ENCODE peak calls at places on chromosomes 7 and 10, in five cellular contexts. O is astrocyte, U is mammary epithelial cell, R is H9, H is fibroblast of lung. P is an unnamed sample.
A peak's percentile ranks its signal among the peaks of the same experiment; 100 is the strongest.

GRCh38 chr10:70379581-70380176 is 2.7 kb downstream of the LRRC20 start:
- DNase-seq in O (no peak), U (no peak), R (peak; percentile 64), H (no peak), P (peak; percentile 83)

GRCh38 chr10:67861750-67862460 is 22.6 kb upstream of the SIRT1 start:
- DNase-seq in O (no peak), U (no peak), R (peak; percentile 75), H (peak; percentile 6), P (no peak)

GRCh38 chr10:66924674-66925345 is 1.0 kb upstream of the LRRTM3 start:
- DNase-seq in O (no peak), U (peak; percentile 40), R (no peak), H (peak; percentile 12), P (peak; percentile 89)

GRCh38 chr10:91820144-91820543 is 21.9 kb downstream of the TNKS2 start:
- DNase-seq in O (no peak), U (peak; percentile 72), R (no peak), H (peak; percentile 5), P (no peak)

GRCh38 chr7:155533120-155533826 is 13.1 kb downstream of the CNPY1 start:
- DNase-seq in O (no peak), U (no peak), R (no peak), H (no peak), P (no peak)

GRCh38 chr7:24339575-24339974 is 55.6 kb downstream of the NPY start:
- DNase-seq in O (no peak), U (no peak), R (no peak), H (no peak), P (no peak)

GRCh38 chr10:52818019-52818418 is 45.4 kb upstream of the MBL2 start:
- DNase-seq in O (peak; percentile 27), U (peak; percentile 79), R (no peak), H (peak; percentile 39), P (peak; percentile 100)

GRCh38 chr10:98168147-98168546 is 33.7 kb downstream of the R3HCC1L start:
- DNase-seq in O (no peak), U (no peak), R (no peak), H (no peak), P (no peak)

GRCh38 chr10:97580421-97581367 is 3.5 kb upstream of the HOGA1 start:
- DNase-seq in O (no peak), U (no peak), R (no peak), H (no peak), P (no peak)

GRCh38 chr7:135757719-135758411 is 9.3 kb upstream of the FAM180A start:
- DNase-seq in O (peak; percentile 94), U (peak; percentile 33), R (no peak), H (peak; percentile 94), P (no peak)

GRCh38 chr10:116655573-116655972 is 34.8 kb downstream of the PNLIPRP2 start:
- DNase-seq in O (no peak), U (no peak), R (no peak), H (no peak), P (no peak)

GRCh38 chr7:139820089-139820488 is 9.0 kb upstream of the TBXAS1 start:
- DNase-seq in O (no peak), U (peak; percentile 82), R (no peak), H (no peak), P (no peak)

GRCh38 chr7:95398155-95398940 is 2.2 kb upstream of the PON3 start:
- DNase-seq in O (no peak), U (no peak), R (no peak), H (no peak), P (no peak)

GRCh38 chr7:85564861-85565630 is 378.2 kb upstream of the SEMA3D start:
- DNase-seq in O (no peak), U (peak; percentile 10), R (no peak), H (peak; percentile 14), P (peak; percentile 12)

DNA sequence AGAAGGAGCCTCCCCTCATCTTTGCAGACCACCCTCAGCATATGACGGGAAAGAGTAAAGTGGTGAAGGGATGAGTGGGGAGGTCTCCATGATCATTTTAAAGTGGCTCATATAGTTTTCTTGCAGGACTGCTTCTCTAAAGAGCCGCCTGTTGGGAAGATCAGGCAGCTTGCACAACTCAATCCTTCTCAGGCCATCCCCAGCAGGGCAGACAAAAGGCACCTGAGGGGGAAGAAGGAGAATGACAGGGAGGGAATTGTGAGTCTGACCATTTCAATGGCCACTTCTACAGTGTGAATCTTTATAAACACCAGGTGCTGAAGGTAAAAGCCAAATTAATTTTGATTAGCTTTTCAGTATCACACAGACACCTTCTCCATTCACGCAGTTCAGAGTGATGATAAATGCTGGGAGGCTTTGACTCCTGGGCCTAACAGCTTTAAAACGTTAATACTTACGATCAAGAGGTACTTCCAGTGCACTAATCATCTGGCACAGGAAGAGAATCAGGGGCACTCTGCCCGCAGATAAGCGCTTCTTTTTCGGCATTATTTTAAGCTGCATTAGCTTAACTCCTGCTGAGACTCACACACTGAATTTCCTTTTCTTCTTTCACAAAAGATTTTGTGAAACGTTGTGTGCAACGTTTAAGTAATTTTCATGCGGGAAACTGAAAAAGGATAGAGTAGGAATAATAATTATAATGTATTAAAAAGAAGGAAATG is 109.5 kb upstream of the LAMB4 start:
- DNase-seq in O (no peak), U (no peak), R (no peak), H (no peak), P (no peak)
- H4K20me1 ChIP-seq in O (no peaks in the 10 kb centered on the region), U (no peaks in the 10 kb centered on the region), R (no peaks in the 10 kb centered on the region), H (no peaks in the 10 kb centered on the region), P (no peaks in the 10 kb centered on the region)

GRCh38 chr10:43409385-43410109 is 561 bp upstream of the HNRNPF start:
- DNase-seq in O (no peak), U (no peak), R (no peak), H (no peak), P (peak; percentile 39)

GRCh38 chr10:43408331-43408709 is 666 bp downstream of the HNRNPF start:
- DNase-seq in O (no peak), U (no peak), R (no peak), H (no peak), P (no peak)

GRCh38 chr10:43408710-43409384 is at the start of gene HNRNPF:
- DNase-seq in O (peak; percentile 88), U (peak; percentile 97), R (peak; percentile 97), H (peak; percentile 95), P (peak; percentile 98)

GRCh38 chr10:43407148-43407575 is 1.8 kb downstream of the HNRNPF start:
- DNase-seq in O (peak; percentile 22), U (peak; percentile 44), R (no peak), H (peak; percentile 53), P (peak; percentile 51)

DNA sequence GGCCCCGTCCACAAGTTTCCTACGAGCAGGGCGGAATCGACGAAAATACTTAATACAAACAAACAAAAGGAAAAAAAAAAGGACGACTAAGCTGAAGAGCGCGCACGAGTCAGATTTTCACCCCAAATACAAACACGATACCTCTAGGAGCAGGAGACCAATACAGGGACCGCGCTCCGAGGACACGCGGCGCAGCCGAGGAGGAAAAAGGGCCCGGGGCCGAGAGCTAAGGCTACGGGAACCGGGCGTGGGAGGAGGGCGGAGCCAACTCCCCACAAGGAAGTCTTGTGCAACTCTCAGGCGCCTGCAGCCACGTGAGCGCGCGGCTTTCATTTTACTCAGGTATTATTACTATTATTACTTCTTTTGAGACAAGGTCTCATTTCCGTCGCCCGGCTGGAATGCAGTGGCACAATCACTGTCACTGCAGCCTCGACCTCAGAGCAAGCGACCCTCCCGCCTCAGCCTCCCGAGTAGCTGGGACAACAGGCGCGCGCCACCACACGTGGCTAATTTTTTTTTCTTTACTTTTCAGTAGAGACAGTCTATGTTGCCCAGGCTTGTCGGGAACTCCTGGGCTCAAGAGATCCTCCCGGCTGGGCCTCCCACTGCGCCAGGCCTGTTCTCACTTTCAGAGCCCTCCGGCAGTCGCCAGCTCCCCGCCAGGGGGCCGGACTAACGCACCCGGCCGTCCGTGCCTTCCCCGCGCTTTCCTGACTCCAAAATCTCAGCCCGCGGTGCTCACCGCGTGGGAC is 1.2 kb downstream of the HNRNPF start:
- DNase-seq in O (peak; percentile 85), U (peak; percentile 86), R (peak; percentile 71), H (peak; percentile 90), P (peak; percentile 92)
- H4K20me1 ChIP-seq in O (peaks cover 51% of the 10 kb centered on the region), U (no peaks in the 10 kb centered on the region), R (no peaks in the 10 kb centered on the region), H (peaks cover 2% of the 10 kb centered on the region), P (peaks cover 40% of the 10 kb centered on the region)

GRCh38 chr10:80462277-80462985 is 8.3 kb downstream of the TSPAN14 start:
- DNase-seq in O (no peak), U (no peak), R (no peak), H (peak; percentile 24), P (no peak)

GRCh38 chr10:80462986-80463741 is 9.1 kb downstream of the TSPAN14 start:
- DNase-seq in O (peak; percentile 66), U (peak; percentile 32), R (no peak), H (peak; percentile 77), P (no peak)

GRCh38 chr10:80464557-80465466 is 10.7 kb downstream of the TSPAN14 start:
- DNase-seq in O (peak; percentile 43), U (no peak), R (peak; percentile 91), H (peak; percentile 59), P (no peak)

GRCh38 chr10:80465839-80466590 is 11.9 kb downstream of the TSPAN14 start:
- DNase-seq in O (no peak), U (no peak), R (no peak), H (peak; percentile 30), P (no peak)

DNA sequence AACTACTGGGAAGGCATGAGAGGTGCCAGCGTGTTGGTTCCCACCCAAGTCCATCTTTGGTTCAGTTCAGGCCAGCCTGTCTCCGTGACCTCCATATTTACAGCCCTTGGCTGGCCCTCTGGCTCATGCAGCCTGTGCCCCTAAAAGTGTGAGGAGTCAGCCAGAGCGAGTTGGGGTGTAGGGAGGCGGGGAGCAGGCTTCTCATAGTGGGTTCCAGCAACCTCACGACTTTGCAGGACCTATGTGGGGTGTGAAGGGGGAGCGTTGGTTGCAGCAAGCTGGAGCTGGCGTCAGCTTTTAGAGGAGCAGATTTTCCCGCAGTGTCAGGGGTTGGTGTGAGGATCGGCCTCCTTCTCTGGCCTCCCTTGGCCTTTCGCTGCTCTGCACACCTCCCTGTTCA is 9.8 kb downstream of the TSPAN14 start:
- DNase-seq in O (no peak), U (no peak), R (no peak), H (no peak), P (no peak)
- H4K20me1 ChIP-seq in O (peaks cover 91% of the 10 kb centered on the region), U (no peaks in the 10 kb centered on the region), R (peaks cover 4% of the 10 kb centered on the region), H (no peaks in the 10 kb centered on the region), P (no peaks in the 10 kb centered on the region)

GRCh38 chr7:74461970-74462706 is 8.4 kb downstream of the GTF2IRD1 start:
- DNase-seq in O (no peak), U (no peak), R (no peak), H (no peak), P (no peak)

GRCh38 chr7:74462707-74463100 is 9.0 kb downstream of the GTF2IRD1 start:
- DNase-seq in O (no peak), U (no peak), R (no peak), H (no peak), P (no peak)

GRCh38 chr7:74467876-74468275 is 14.2 kb downstream of the GTF2IRD1 start:
- DNase-seq in O (no peak), U (no peak), R (no peak), H (no peak), P (no peak)

GRCh38 chr7:74464931-74465906 is 11.5 kb downstream of the GTF2IRD1 start:
- DNase-seq in O (no peak), U (no peak), R (no peak), H (no peak), P (peak; percentile 47)

DNA sequence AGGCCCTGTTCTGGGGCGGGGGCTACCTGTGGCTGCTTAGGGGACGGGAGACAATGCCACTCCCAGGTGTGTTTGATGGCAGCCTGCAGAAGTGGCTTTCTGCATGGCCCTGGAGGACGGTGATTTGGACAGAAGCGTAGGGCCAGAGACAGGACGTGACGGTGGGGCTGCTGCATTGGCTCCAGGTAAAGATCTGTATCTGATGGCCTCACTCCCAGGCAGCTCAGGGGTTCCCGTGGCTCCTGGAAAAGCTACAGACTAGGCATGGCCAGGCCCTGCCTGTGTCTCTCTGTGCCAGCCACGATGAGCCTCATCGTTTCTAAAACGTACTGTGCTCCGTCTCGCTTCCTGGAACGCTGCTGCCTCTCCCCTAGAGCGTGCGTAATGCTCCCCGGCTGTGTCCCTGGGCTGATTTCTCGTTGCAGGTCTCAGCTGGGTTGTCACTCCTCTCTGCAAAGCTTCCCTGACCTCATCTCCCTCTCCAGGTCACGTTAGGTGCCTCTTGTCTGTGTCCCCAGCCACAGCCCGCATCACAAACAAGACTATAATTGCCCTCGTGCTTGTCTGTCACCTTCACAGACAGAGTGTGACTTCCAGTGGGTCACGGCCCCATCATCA is 12.6 kb downstream of the GTF2IRD1 start:
- DNase-seq in O (no peak), U (no peak), R (no peak), H (no peak), P (no peak)
- H4K20me1 ChIP-seq in O (peaks cover 73% of the 10 kb centered on the region), U (no peaks in the 10 kb centered on the region), R (no peaks in the 10 kb centered on the region), H (no peaks in the 10 kb centered on the region), P (no peaks in the 10 kb centered on the region)

P was measured in PC-3.